ENCODE peak calls at places on chromosomes 1 and 21, in eight cellular contexts. Q, I, F, R, Y, M, J and L are unnamed samples.
A peak's percentile ranks its signal among the peaks of the same experiment; 100 is the strongest.

GRCh38 chr1:41891403-41891896 is 27.3 kb downstream of the HIVEP3 start:
- DNase-seq in Q (no peak), I (no peak), F (peak; percentile 70), R (peak; percentile 83), Y (no peak), M (peak; percentile 48), J (peak; percentile 68), L (peak; percentile 30)

GRCh38 chr1:25568834-25569598 is 25.6 kb downstream of the LDLRAP1 start:
- DNase-seq in Q (no peak), I (no peak), F (no peak), R (no peak), Y (no peak), M (peak; percentile 67), J (no peak), L (no peak)

GRCh38 chr1:169692766-169693460 is 18.5 kb downstream of the SELL start:
- DNase-seq in Q (no peak), I (no peak), F (no peak), R (no peak), Y (no peak), M (no peak), J (peak; percentile 89), L (no peak)

GRCh38 chr21:44265734-44266270 is 4.1 kb upstream of the DNMT3L start:
- DNase-seq in Q (no peak), I (no peak), F (no peak), R (no peak), Y (no peak), M (no peak), J (no peak), L (no peak)

GRCh38 chr1:8349961-8350360 is 32.0 kb downstream of the SLC45A1 start:
- DNase-seq in Q (no peak), I (no peak), F (no peak), R (no peak), Y (peak; percentile 66), M (peak; percentile 67), J (no peak), L (no peak)

GRCh38 chr21:42304556-42305454 is 10.4 kb downstream of the TFF3 start:
- DNase-seq in Q (no peak), I (no peak), F (no peak), R (no peak), Y (no peak), M (no peak), J (no peak), L (peak; percentile 4)

GRCh38 chr1:51170342-51170741 is 65.7 kb upstream of the RNF11 start:
- DNase-seq in Q (no peak), I (no peak), F (no peak), R (no peak), Y (no peak), M (no peak), J (no peak), L (no peak)

GRCh38 chr1:57361516-57361915 is 62.3 kb downstream of the DAB1 start:
- DNase-seq in Q (no peak), I (no peak), F (no peak), R (no peak), Y (no peak), M (no peak), J (no peak), L (no peak)

GRCh38 chr1:193109619-193110018 is 4.4 kb upstream of the GLRX2 start:
- DNase-seq in Q (no peak), I (no peak), F (no peak), R (peak; percentile 27), Y (no peak), M (no peak), J (no peak), L (no peak)

GRCh38 chr1:17122449-17123194 is 3.4 kb upstream of the PADI2 start:
- DNase-seq in Q (no peak), I (no peak), F (no peak), R (no peak), Y (no peak), M (no peak), J (no peak), L (peak; percentile 49)

GRCh38 chr1:11341881-11342552 is 69.0 kb downstream of the UBIAD1 start:
- DNase-seq in Q (no peak), I (no peak), F (no peak), R (peak; percentile 43), Y (no peak), M (no peak), J (no peak), L (no peak)

GRCh38 chr1:151347523-151348246 is 633 bp upstream of the RFX5 start:
- DNase-seq in Q (no peak), I (no peak), F (no peak), R (no peak), Y (no peak), M (no peak), J (no peak), L (no peak)

GRCh38 chr1:206715552-206716518 is 31.1 kb downstream of the MAPKAPK2 start:
- DNase-seq in Q (no peak), I (no peak), F (peak; percentile 17), R (no peak), Y (no peak), M (no peak), J (no peak), L (no peak)

GRCh38 chr1:150574260-150575071 is 4.9 kb downstream of the MCL1 start:
- DNase-seq in Q (no peak), I (no peak), F (no peak), R (no peak), Y (no peak), M (no peak), J (no peak), L (no peak)

GRCh38 chr1:220046052-220046930 is at the start of gene EPRS1:
- DNase-seq in Q (peak; percentile 95), I (peak; percentile 82), F (peak; percentile 97), R (peak; percentile 97), Y (peak; percentile 94), M (peak; percentile 97), J (peak; percentile 98), L (peak; percentile 95)

GRCh38 chr1:228362141-228362883 is 44.3 kb downstream of the TRIM11 start:
- DNase-seq in Q (no peak), I (no peak), F (peak; percentile 51), R (no peak), Y (peak; percentile 13), M (peak; percentile 29), J (no peak), L (no peak)
- H3K4me3 ChIP-seq in Q (no peak overlapping the region), I (no peak overlapping the region), F (no peak overlapping the region), R (no peak overlapping the region), Y (no peak overlapping the region), M (no peak overlapping the region), J (no peak overlapping the region), L (no peak overlapping the region)

GRCh38 chr1:19646771-19647319 is 2.7 kb downstream of the NBL1 start:
- DNase-seq in Q (no peak), I (no peak), F (no peak), R (no peak), Y (no peak), M (no peak), J (no peak), L (no peak)

GRCh38 chr1:19648239-19648638 is 4.1 kb downstream of the NBL1 start:
- DNase-seq in Q (no peak), I (no peak), F (no peak), R (no peak), Y (no peak), M (no peak), J (no peak), L (no peak)

GRCh38 chr1:19648689-19649088 is 4.6 kb downstream of the NBL1 start:
- DNase-seq in Q (peak; percentile 74), I (no peak), F (no peak), R (peak; percentile 70), Y (no peak), M (no peak), J (no peak), L (peak; percentile 89)

GRCh38 chr1:19646366-19646765 is 2.3 kb downstream of the NBL1 start:
- DNase-seq in Q (no peak), I (no peak), F (no peak), R (peak; percentile 91), Y (no peak), M (no peak), J (no peak), L (peak; percentile 89)

DNA sequence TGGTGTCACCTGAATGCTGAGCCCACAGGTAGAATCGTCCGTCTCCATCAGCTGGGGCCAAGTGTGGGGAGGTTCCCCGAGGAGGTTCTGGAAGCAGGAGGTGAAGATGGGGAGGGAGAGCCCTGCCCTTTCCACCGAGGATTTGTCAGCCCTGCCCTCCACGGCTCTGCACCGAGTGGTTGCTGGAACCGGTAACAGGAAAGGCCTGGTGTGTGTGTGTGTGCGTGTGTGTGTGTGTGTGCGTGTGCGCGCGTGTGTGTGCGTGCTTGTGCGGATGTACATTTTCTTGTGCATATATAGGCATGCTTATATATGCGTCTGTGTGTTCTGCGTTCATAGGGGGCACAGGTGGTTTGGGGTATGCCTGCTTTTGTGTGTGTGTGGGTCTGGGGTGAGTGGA is 3.5 kb downstream of the NBL1 start:
- DNase-seq in Q (no peak), I (no peak), F (no peak), R (no peak), Y (no peak), M (no peak), J (no peak), L (peak; percentile 56)
- H3K4me3 ChIP-seq in Q (no peak overlapping the region), I (peak overlapping the region; percentile 38), F (peak overlapping the region; percentile 66), R (peak overlapping the region; percentile 80), Y (peak overlapping the region; percentile 87), M (no peak overlapping the region), J (no peak overlapping the region), L (peak overlapping the region; percentile 78)

DNA sequence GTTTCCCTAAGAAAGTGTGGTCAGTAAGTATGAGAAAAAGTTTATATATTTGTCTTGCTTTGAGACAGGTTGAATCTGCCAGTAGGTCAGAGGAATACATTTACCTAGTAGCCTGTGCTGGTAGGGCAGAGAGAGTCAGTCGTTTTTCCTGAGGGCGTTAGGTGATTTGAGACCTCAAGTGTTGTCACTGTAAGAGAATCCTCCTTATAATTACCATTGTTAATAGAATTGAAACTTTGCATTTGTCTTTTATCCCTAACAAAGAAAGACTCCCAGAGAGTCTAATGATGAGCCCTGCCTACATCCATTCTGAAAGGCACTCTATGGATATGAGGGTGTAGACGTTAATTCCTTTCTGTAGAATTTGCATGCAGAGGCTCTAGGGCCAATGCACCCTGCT is 16.4 kb downstream of the PBX1 start:
- DNase-seq in Q (no peak), I (no peak), F (no peak), R (no peak), Y (no peak), M (no peak), J (no peak), L (no peak)
- H3K4me3 ChIP-seq in Q (no peak overlapping the region), I (no peak overlapping the region), F (no peak overlapping the region), R (no peak overlapping the region), Y (peak overlapping the region; percentile 56), M (no peak overlapping the region), J (no peak overlapping the region), L (no peak overlapping the region)

GRCh38 chr1:196659471-196659870 is 7.6 kb downstream of the CFH start:
- DNase-seq in Q (no peak), I (no peak), F (no peak), R (no peak), Y (no peak), M (no peak), J (no peak), L (no peak)

GRCh38 chr1:196655494-196655893 is 3.7 kb downstream of the CFH start:
- DNase-seq in Q (no peak), I (no peak), F (no peak), R (no peak), Y (no peak), M (no peak), J (no peak), L (no peak)

GRCh38 chr1:196661345-196661744 is 9.5 kb downstream of the CFH start:
- DNase-seq in Q (no peak), I (no peak), F (no peak), R (no peak), Y (no peak), M (no peak), J (no peak), L (no peak)

GRCh38 chr1:196660912-196661311 is 9.1 kb downstream of the CFH start:
- DNase-seq in Q (no peak), I (no peak), F (no peak), R (peak; percentile 26), Y (no peak), M (no peak), J (no peak), L (no peak)

GRCh38 chr1:196660272-196660671 is 8.4 kb downstream of the CFH start:
- DNase-seq in Q (no peak), I (no peak), F (no peak), R (no peak), Y (no peak), M (no peak), J (no peak), L (no peak)
- H3K4me3 ChIP-seq in Q (no peak overlapping the region), I (no peak overlapping the region), F (peak overlapping the region; percentile 25), R (no peak overlapping the region), Y (peak overlapping the region; percentile 47), M (no peak overlapping the region), J (no peak overlapping the region), L (no peak overlapping the region)